ENCODE peak calls at places on chromosomes 6 and 20, in eight cellular contexts. P is NCI-H774, Z is AG10803, K is HTR-8/SVneo, L is amniotic stem cell, V is keratinocyte, N is endothelial cell of umbilical vein, Q is ELR. D is an unnamed sample.

GRCh38 chr20:43844778-43845614 is 69.7 kb upstream of the TOX2 start:
- DNase-seq in K (peak), N (peak), V (peak), P (no peak), Q (peak), L (peak), Z (peak), D (peak)

GRCh38 chr6:111995409-111995808 is 58.5 kb upstream of the CCN6 start:
- DNase-seq in N (no peak), V (no peak), K (no peak), L (no peak), Z (peak), P (no peak), Q (peak), D (peak)

GRCh38 chr20:17036546-17036945 is 190.3 kb upstream of the PCSK2 start:
- DNase-seq in Q (no peak), K (no peak), V (no peak), N (no peak), P (no peak), L (no peak), Z (peak), D (no peak)

GRCh38 chr6:26195924-26196845 is 109.0 kb downstream of the HFE start:
- DNase-seq in K (no peak), P (no peak), N (peak), L (no peak), Z (no peak), V (no peak), Q (peak), D (peak)

GRCh38 chr6:90695316-90695715 is 108.4 kb upstream of the MAP3K7 start:
- DNase-seq in P (no peak), Z (no peak), N (no peak), K (no peak), L (no peak), V (no peak), Q (no peak), D (no peak)

GRCh38 chr20:39445095-39445494 is 483.0 kb downstream of the DHX35 start:
- DNase-seq in N (no peak), Z (no peak), P (no peak), L (no peak), V (no peak), K (no peak), Q (no peak), D (no peak)

GRCh38 chr6:23547851-23548250 is 578.2 kb upstream of the NRSN1 start:
- DNase-seq in V (no peak), K (no peak), N (no peak), P (no peak), Q (no peak), Z (no peak), L (no peak), D (no peak)

GRCh38 chr6:33410711-33411631 is at the start of gene PHF1:
- DNase-seq in L (peak), P (peak), V (no peak), N (peak), Z (peak), Q (peak), K (peak), D (peak)

GRCh38 chr6:110784610-110784979 is 30.7 kb downstream of the CDK19 start:
- DNase-seq in V (no peak), Z (no peak), K (no peak), Q (no peak), N (no peak), P (no peak), L (no peak), D (no peak)

GRCh38 chr6:137487947-137488735 is 6.1 kb downstream of the OLIG3 start:
- DNase-seq in L (no peak), N (no peak), Z (no peak), K (no peak), P (no peak), Q (no peak), V (no peak), D (no peak)

GRCh38 chr20:51413753-51414323 is 128.7 kb downstream of the NFATC2 start:
- DNase-seq in N (no peak), V (no peak), Q (no peak), K (no peak), Z (no peak), P (no peak), L (no peak), D (no peak)

GRCh38 chr6:22828179-22829062 is 259.1 kb downstream of the HDGFL1 start:
- DNase-seq in L (peak), P (peak), Z (peak), Q (peak), K (peak), N (peak), V (peak), D (peak)

D was measured in fibroblast of gingiva.